ENCODE peak calls at places on chromosomes 6 and 20, in four cellular contexts. S is CD4-positive, CD25-positive, alpha-beta regulatory T cell; X is mucosa of descending colon; O is lung. N is an unnamed sample.

GRCh38 chr20:50192364-50193168 is 1.9 kb downstream of the CEBPB start:
- ATAC-seq in S (peak; percentile 60), X (peak; percentile 31), O (no peak), N (peak; percentile 57)

GRCh38 chr20:51687071-51687470 is 81.1 kb downstream of the ATP9A start:
- ATAC-seq in S (no peak), X (no peak), O (no peak), N (peak; percentile 98)

GRCh38 chr6:150683320-150683719 is 83.6 kb downstream of the PLEKHG1 start:
- ATAC-seq in S (no peak), X (peak; percentile 8), O (peak; percentile 28), N (peak; percentile 47)

GRCh38 chr6:89350281-89351037 is 2.1 kb downstream of the UBE2J1 start:
- ATAC-seq in S (peak; percentile 11), X (no peak), O (peak; percentile 5), N (no peak)

GRCh38 chr6:89348372-89348771 is 4.2 kb downstream of the UBE2J1 start:
- ATAC-seq in S (no peak), X (no peak), O (no peak), N (no peak)

GRCh38 chr6:6793388-6794250 is 205.1 kb downstream of the LY86 start:
- ATAC-seq in S (no peak), X (no peak), O (peak; percentile 75), N (peak; percentile 86)

GRCh38 chr6:24194968-24195700 is 69.1 kb downstream of the NRSN1 start:
- ATAC-seq in S (no peak), X (peak; percentile 74), O (no peak), N (no peak)

GRCh38 chr6:121592261-121592935 is 157.0 kb downstream of the GJA1 start:
- ATAC-seq in S (no peak), X (no peak), O (no peak), N (peak; percentile 35)

GRCh38 chr6:107198631-107199416 is 83.5 kb upstream of the BEND3 start:
- ATAC-seq in S (no peak), X (no peak), O (no peak), N (no peak)

GRCh38 chr20:4795394-4795793 is 73.7 kb downstream of the PRND start:
- ATAC-seq in S (peak; percentile 40), X (peak; percentile 52), O (no peak), N (no peak)

GRCh38 chr6:157877573-157878011 is 54.5 kb downstream of the SNX9 start:
- ATAC-seq in S (no peak), X (no peak), O (no peak), N (no peak)

GRCh38 chr6:33895988-33896387 is 92.2 kb upstream of the MLN start:
- ATAC-seq in S (no peak), X (no peak), O (no peak), N (no peak)

GRCh38 chr6:143441680-143442359 is 8.7 kb downstream of the ADAT2 start:
- ATAC-seq in S (peak; percentile 95), X (no peak), O (no peak), N (no peak)

GRCh38 chr6:108250240-108250866 is 10.5 kb downstream of the SNX3 start:
- ATAC-seq in S (no peak), X (no peak), O (no peak), N (no peak)

GRCh38 chr6:162468326-162468725 is 259.2 kb downstream of the PRKN start:
- ATAC-seq in S (no peak), X (no peak), O (no peak), N (no peak)

GRCh38 chr6:117399126-117399525 is 26.6 kb downstream of the ROS1 start:
- ATAC-seq in S (no peak), X (no peak), O (no peak), N (no peak)

GRCh38 chr6:103879800-103880199 is 979.9 kb downstream of the HACE1 start:
- ATAC-seq in S (no peak), X (no peak), O (no peak), N (no peak)

GRCh38 chr6:15602144-15602543 is 60.7 kb downstream of the DTNBP1 start:
- ATAC-seq in S (no peak), X (no peak), O (no peak), N (no peak)

GRCh38 chr6:45328523-45328922 is 393 bp downstream of the RUNX2 start:
- ATAC-seq in S (no peak), X (no peak), O (peak; percentile 36), N (no peak)

GRCh38 chr6:70967049-70967448 is 10.2 kb upstream of the B3GAT2 start:
- ATAC-seq in S (no peak), X (no peak), O (no peak), N (no peak)

GRCh38 chr6:142523485-142523884 is 221.7 kb downstream of the ADGRG6 start:
- ATAC-seq in S (no peak), X (no peak), O (no peak), N (no peak)

GRCh38 chr6:163443985-163444553 is 29.6 kb downstream of the QKI start:
- ATAC-seq in S (no peak), X (no peak), O (no peak), N (no peak)

GRCh38 chr6:84500726-84501125 is 263.7 kb downstream of the TBX18 start:
- ATAC-seq in S (no peak), X (no peak), O (no peak), N (no peak)

GRCh38 chr6:128882991-128883571 is at the start of gene LAMA2:
- ATAC-seq in S (peak; percentile 8), X (peak; percentile 77), O (peak; percentile 81), N (peak; percentile 35)

GRCh38 chr6:44665143-44665542 is 277.6 kb downstream of the CDC5L start:
- ATAC-seq in S (no peak), X (no peak), O (no peak), N (no peak)

N was measured in esophagus mucosa.